ENCODE peak calls at places on chromosomes 5 and 9, in eight cellular contexts. Q is RWPE2, E is activated T-cell treated with anti-CD3 and anti-CD28 coated beads for 48 hours, O is frontal cortex, G is AG04450, R is HuH-7, P is kidney glomerular epithelial cell, X is GM13977. S is an unnamed sample.

GRCh38 chr5:394671-395155 is 48.3 kb upstream of the EXOC3 start:
- DNase-seq in R (no peak), P (no peak), G (no peak), X (no peak), O (no peak), E (no peak), Q (no peak), S (no peak)

GRCh38 chr5:82244854-82245635 is 33.1 kb downstream of the RPS23 start:
- DNase-seq in O (peak; percentile 14), P (no peak), G (no peak), R (no peak), Q (no peak), X (no peak), E (no peak), S (no peak)

GRCh38 chr9:10925896-10926295 is 313.1 kb upstream of the PTPRD start:
- DNase-seq in Q (no peak), X (no peak), P (no peak), O (no peak), E (no peak), G (no peak), R (no peak), S (no peak)

GRCh38 chr9:80369641-80370040 is 797.9 kb downstream of the TLE4 start:
- DNase-seq in G (no peak), O (no peak), R (no peak), X (no peak), P (no peak), Q (no peak), E (no peak), S (no peak)

GRCh38 chr9:68872026-68872501 is 141.8 kb downstream of the PRKACG start:
- DNase-seq in P (no peak), G (no peak), X (no peak), O (no peak), E (no peak), R (no peak), Q (no peak), S (no peak)

GRCh38 chr5:149325894-149326293 is 19.4 kb upstream of the GRPEL2 start:
- DNase-seq in E (no peak), O (no peak), Q (no peak), R (no peak), X (no peak), P (no peak), G (no peak), S (no peak)

GRCh38 chr9:83177747-83178146 is 114.8 kb upstream of the RASEF start:
- DNase-seq in R (no peak), O (no peak), P (no peak), Q (no peak), X (no peak), E (no peak), G (no peak), S (no peak)

GRCh38 chr5:1555808-1556681 is 32.3 kb upstream of the LPCAT1 start:
- DNase-seq in P (no peak), G (no peak), R (no peak), E (no peak), Q (no peak), O (no peak), X (peak; percentile 27), S (no peak)

GRCh38 chr9:35114921-35115341 is 731 bp downstream of the ATOSB start:
- DNase-seq in R (no peak), G (no peak), P (peak; percentile 3), E (peak; percentile 17), O (no peak), X (no peak), Q (no peak), S (peak; percentile 71)

GRCh38 chr5:111367081-111367480 is 142.9 kb downstream of the CAMK4 start:
- DNase-seq in E (no peak), P (peak; percentile 41), R (no peak), G (no peak), Q (peak; percentile 79), O (no peak), X (no peak), S (no peak)

GRCh38 chr5:93581738-93582414 is 857 bp upstream of the NR2F1-AS1 start:
- DNase-seq in G (peak; percentile 57), X (no peak), O (peak; percentile 2), Q (no peak), P (peak; percentile 43), R (no peak), E (no peak), S (no peak)

GRCh38 chr9:25830381-25830780 is 152.1 kb upstream of the TUSC1 start:
- DNase-seq in E (no peak), X (no peak), O (no peak), Q (no peak), P (no peak), G (no peak), R (no peak), S (no peak)

S was measured in ureter.